ENCODE peak calls at places on chromosomes 16 and 17, in four cellular contexts. One of them, this sample, is unnamed.

GRCh38 chr17:48335858-48336500 is 94.0 kb downstream of the SKAP1 start:
- DNase-seq in HepG2: peak
- DNase-seq in HCT116: peak
- DNase-seq in K562: peak
- DNase-seq in this sample: peak

GRCh38 chr17:72984925-72985322 is 107.6 kb downstream of the SLC39A11 start:
- DNase-seq in HCT116: peak
- DNase-seq in K562: no peak
- DNase-seq in HepG2: no peak
- DNase-seq in this sample: no peak

GRCh38 chr17:493666-494065 is 141.1 kb upstream of the RPH3AL start:
- DNase-seq in K562: no peak
- DNase-seq in HCT116: no peak
- DNase-seq in HepG2: no peak
- DNase-seq in this sample: no peak

GRCh38 chr17:7845359-7846062 is 9.4 kb upstream of the TMEM88 start:
- DNase-seq in K562: no peak
- DNase-seq in HepG2: no peak
- DNase-seq in HCT116: no peak
- DNase-seq in this sample: no peak

GRCh38 chr17:38464251-38464722 is 36.0 kb downstream of the ARHGAP23 start:
- DNase-seq in K562: no peak
- DNase-seq in HCT116: no peak
- DNase-seq in HepG2: no peak
- DNase-seq in this sample: no peak

GRCh38 chr17:37743875-37744632 is 805 bp downstream of the HNF1B start:
- DNase-seq in K562: no peak
- DNase-seq in HCT116: no peak
- DNase-seq in HepG2: peak
- DNase-seq in this sample: no peak

GRCh38 chr16:561957-562938 is 2.1 kb downstream of the PRR35 start:
- DNase-seq in HepG2: no peak
- DNase-seq in HCT116: no peak
- DNase-seq in K562: no peak
- DNase-seq in this sample: no peak

GRCh38 chr16:15827299-15827698 is 29.5 kb downstream of the MYH11 start:
- DNase-seq in HepG2: no peak
- DNase-seq in K562: no peak
- DNase-seq in HCT116: no peak
- DNase-seq in this sample: no peak

GRCh38 chr16:54434859-54435258 is 148.3 kb upstream of the IRX3 start:
- DNase-seq in K562: no peak
- DNase-seq in HCT116: no peak
- DNase-seq in HepG2: no peak
- DNase-seq in this sample: no peak

GRCh38 chr16:31333686-31334649 is 21.0 kb upstream of the ITGAX start:
- DNase-seq in HepG2: peak
- DNase-seq in K562: peak
- DNase-seq in HCT116: peak
- DNase-seq in this sample: peak

GRCh38 chr17:63780507-63780906 is 6.5 kb downstream of the DDX42 start:
- DNase-seq in HepG2: no peak
- DNase-seq in HCT116: peak
- DNase-seq in K562: no peak
- DNase-seq in this sample: no peak

GRCh38 chr17:49989518-49989880 is 5.5 kb downstream of the DLX3 start:
- DNase-seq in HCT116: no peak
- DNase-seq in K562: no peak
- DNase-seq in HepG2: no peak
- DNase-seq in this sample: no peak

GRCh38 chr16:27918755-27919154 is 144.8 kb downstream of the GSG1L start:
- DNase-seq in HepG2: no peak
- DNase-seq in K562: no peak
- DNase-seq in HCT116: peak
- DNase-seq in this sample: no peak

GRCh38 chr17:19410875-19411291 is at the start of gene RNF112:
- DNase-seq in HCT116: no peak
- DNase-seq in HepG2: no peak
- DNase-seq in K562: no peak
- DNase-seq in this sample: no peak

DNA sequence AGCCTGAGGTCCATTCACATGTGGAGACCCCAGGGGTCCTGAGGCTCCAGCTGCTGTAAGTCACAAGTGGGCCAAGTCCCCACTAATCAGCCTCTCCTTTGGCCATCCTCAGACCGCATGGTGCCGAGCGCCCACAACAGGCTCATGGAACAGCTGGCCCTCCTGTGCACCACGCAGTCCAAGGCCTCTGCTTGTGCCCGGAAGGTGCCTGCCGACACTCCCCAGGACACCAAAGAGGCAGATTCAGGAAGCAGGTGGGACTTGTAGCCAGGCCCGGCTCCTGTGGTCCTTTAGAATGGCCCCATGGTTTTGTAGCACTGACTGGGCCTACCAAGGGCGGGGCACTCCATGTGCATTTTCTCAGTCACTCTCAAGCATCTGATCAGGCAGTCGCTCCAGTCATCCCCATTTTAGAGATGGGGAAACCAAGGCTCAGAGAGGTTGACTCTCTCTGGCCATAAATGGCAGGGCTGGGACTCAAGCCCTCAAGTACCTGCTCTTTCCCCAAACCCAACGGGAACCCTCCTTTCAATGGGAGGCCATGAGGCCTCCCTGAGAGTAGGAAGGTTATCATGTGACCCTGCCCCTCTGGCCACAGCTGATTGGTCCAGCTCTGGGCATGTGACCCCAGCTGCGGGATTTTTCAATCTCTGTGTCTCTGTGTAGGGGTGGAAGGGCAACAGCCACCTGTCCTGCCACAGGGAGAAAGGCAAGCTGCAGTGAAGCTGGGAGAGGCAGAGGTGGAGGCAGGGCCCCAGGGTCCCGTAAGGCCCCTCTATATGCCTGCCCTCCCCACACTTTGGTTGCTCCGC is 10.6 kb downstream of the DNAAF8 start:
- DNase-seq in HCT116: no peak
- DNase-seq in K562: peak
- DNase-seq in HepG2: no peak
- DNase-seq in this sample: no peak
- TF ChIP-seq TCF7L2 in HCT116: no peak
- TF ChIP-seq TCF7L2 in K562: no peak
- TF ChIP-seq TCF7L2 in HepG2: no peak
- TF ChIP-seq TCF7L2 in this sample: no peak

GRCh38 chr17:66944365-66945203 is 19.9 kb upstream of the CACNG4 start:
- DNase-seq in HCT116: no peak
- DNase-seq in HepG2: no peak
- DNase-seq in K562: peak
- DNase-seq in this sample: no peak

GRCh38 chr17:66946251-66946650 is 18.3 kb upstream of the CACNG4 start:
- DNase-seq in HCT116: no peak
- DNase-seq in K562: no peak
- DNase-seq in HepG2: no peak
- DNase-seq in this sample: no peak

GRCh38 chr17:66943484-66943883 is 21.0 kb upstream of the CACNG4 start:
- DNase-seq in HepG2: no peak
- DNase-seq in HCT116: no peak
- DNase-seq in K562: no peak
- DNase-seq in this sample: no peak

GRCh38 chr17:66947311-66947710 is 17.2 kb upstream of the CACNG4 start:
- DNase-seq in HepG2: no peak
- DNase-seq in HCT116: no peak
- DNase-seq in K562: no peak
- DNase-seq in this sample: no peak

DNA sequence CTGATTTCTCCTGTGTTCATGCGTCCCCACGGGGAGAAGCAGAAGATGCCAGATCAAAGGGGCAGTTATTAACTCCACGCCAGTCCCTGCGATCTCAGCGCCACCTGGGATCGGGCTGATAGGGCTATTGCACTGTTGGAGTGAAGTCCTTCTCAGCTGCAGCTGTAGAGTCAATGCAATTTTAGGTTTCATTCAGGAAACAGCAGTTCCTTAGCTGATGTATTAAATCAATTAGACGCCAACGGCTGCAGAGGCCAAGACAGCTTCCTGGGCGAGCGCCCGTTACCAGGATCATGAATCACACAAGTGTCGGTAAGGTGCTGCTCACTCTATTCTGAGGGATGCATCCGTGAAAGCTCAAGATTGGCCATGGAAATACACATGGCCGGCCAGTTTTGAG is 19.1 kb upstream of the CACNG4 start:
- DNase-seq in HepG2: no peak
- DNase-seq in HCT116: no peak
- DNase-seq in K562: no peak
- DNase-seq in this sample: no peak
- TF ChIP-seq SIN3A in HepG2: no peak
- TF ChIP-seq SIN3A in HCT116: no peak
- TF ChIP-seq SIN3A in K562: no peak
- TF ChIP-seq SIN3A in this sample: no peak

GRCh38 chr17:81391964-81392908 is 3.0 kb upstream of the BAHCC1 start:
- DNase-seq in HepG2: no peak
- DNase-seq in HCT116: no peak
- DNase-seq in K562: no peak
- DNase-seq in this sample: no peak

GRCh38 chr17:81394377-81394747 is 895 bp upstream of the BAHCC1 start:
- DNase-seq in HCT116: no peak
- DNase-seq in HepG2: no peak
- DNase-seq in K562: no peak
- DNase-seq in this sample: no peak

GRCh38 chr17:81391268-81391963 is 3.8 kb upstream of the BAHCC1 start:
- DNase-seq in K562: no peak
- DNase-seq in HCT116: no peak
- DNase-seq in HepG2: no peak
- DNase-seq in this sample: no peak

GRCh38 chr17:81393684-81394376 is 1.4 kb upstream of the BAHCC1 start:
- DNase-seq in K562: peak
- DNase-seq in HCT116: peak
- DNase-seq in HepG2: peak
- DNase-seq in this sample: peak

DNA sequence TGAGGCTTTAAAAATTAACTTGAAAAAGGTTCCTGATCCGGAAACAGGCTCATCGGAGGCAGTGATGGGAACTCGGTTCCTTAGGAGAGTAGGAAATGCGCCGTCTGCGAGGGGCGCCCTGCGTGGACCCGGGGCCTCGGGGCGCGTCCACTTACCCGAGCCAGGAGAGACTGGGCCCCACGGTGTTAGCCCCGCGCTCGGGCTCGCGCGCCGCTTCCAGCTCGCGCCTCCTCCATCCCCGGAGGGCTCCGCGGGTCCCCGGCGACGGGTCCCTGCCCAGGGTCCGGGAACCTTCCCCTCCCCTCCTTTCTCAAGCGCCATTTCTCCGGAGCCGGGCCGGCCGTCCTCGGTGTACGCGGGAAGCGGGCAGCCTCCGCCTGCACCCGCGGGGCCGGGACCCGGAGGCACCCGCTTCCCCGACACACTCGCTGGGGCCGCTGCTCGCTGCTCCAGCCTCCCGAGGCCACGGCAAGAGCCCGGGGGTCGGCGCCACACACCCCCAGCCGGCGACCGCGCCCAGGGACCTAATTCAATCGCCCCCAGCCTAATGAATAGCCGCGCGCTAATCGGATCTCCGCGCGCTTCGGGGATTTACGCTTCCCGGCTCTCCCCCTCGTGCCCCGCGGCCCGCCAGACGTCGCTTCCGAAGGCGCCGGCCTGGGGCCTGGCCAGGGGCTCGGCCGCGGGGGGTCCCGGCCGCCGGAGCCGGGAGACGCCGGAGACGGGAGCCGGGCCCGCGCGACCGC is 2.2 kb upstream of the BAHCC1 start:
- DNase-seq in HepG2: no peak
- DNase-seq in K562: no peak
- DNase-seq in HCT116: no peak
- DNase-seq in this sample: no peak
- TF ChIP-seq TCF7L2 in HepG2: no peak
- TF ChIP-seq TCF7L2 in K562: no peak
- TF ChIP-seq TCF7L2 in HCT116: no peak
- TF ChIP-seq TCF7L2 in this sample: no peak

DNA sequence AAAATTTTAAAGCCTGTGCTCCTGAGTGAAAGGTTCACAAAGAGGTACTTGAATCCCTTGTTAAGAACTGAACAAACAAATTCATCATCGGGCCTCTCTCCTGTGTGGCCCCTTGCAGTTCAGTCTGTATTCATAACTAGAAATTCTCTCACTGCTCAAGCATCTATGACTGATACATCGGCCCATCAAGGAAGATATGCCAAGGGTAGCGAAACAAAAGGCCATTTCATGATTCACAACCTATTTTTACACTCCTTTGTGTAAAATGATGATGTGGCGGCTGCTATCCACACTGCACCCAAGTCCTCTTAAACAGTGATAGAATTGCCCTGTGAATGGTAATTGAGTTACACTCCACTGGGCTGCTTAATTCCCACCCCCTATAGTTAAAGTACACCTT is 204.6 kb downstream of the STX8 start:
- DNase-seq in HCT116: peak
- DNase-seq in K562: no peak
- DNase-seq in HepG2: peak
- DNase-seq in this sample: peak
- TF ChIP-seq SIN3A in HCT116: peak
- TF ChIP-seq SIN3A in K562: no peak
- TF ChIP-seq SIN3A in HepG2: no peak
- TF ChIP-seq SIN3A in this sample: no peak